ENCODE peak calls at places on chromosome 7, in six cellular contexts. P is CD4-positive, alpha-beta T cell; L is EL; T is activated T-helper 1 cell treated with anti-CD3 and anti-CD28 coated beads, Interleukin-2, amount 50 U/mL, for 16 hours; B is activated T-cell treated with anti-CD3 and anti-CD28 coated beads, Interleukin-2, amount 50 U/mL, for 72 hours; D is activated effector memory CD4-positive, alpha-beta T cell treated with anti-CD3 and anti-CD28 coated beads, Interleukin-2, amount 50 U/mL, for 16 hours. U is an unnamed sample.

GRCh38 chr7:132455306-132455705 is 121.0 kb downstream of the PLXNA4 start:
- DNase-seq in B (peak; percentile 49), P (no peak), D (no peak), L (no peak), T (no peak), U (no peak)

GRCh38 chr7:47310020-47310419 is 271.9 kb downstream of the TNS3 start:
- DNase-seq in P (no peak), D (no peak), L (no peak), B (no peak), T (no peak), U (no peak)

GRCh38 chr7:111587715-111588433 is 25.6 kb upstream of the IMMP2L start:
- DNase-seq in P (no peak), D (no peak), L (peak; percentile 30), T (no peak), B (no peak), U (no peak)

GRCh38 chr7:20798081-20798693 is 11.5 kb upstream of the SP8 start:
- DNase-seq in B (no peak), L (no peak), D (no peak), P (no peak), T (no peak), U (peak; percentile 66)

GRCh38 chr7:151666886-151667285 is 147.2 kb upstream of the RHEB start:
- DNase-seq in B (no peak), D (no peak), P (no peak), L (no peak), T (no peak), U (no peak)

GRCh38 chr7:123787227-123788007 is 38.6 kb upstream of the WASL start:
- DNase-seq in D (no peak), B (no peak), P (no peak), T (no peak), L (no peak), U (peak; percentile 72)

GRCh38 chr7:55983537-55983936 is 19.2 kb downstream of the NIPSNAP2 start:
- DNase-seq in L (no peak), T (no peak), D (no peak), B (no peak), P (no peak), U (no peak)

GRCh38 chr7:68888971-68889385 is 709.3 kb upstream of the AUTS2 start:
- DNase-seq in L (no peak), B (no peak), T (no peak), D (no peak), P (no peak), U (peak; percentile 40)

GRCh38 chr7:97003262-97004236 is 1.8 kb upstream of the DLX6 start:
- DNase-seq in P (no peak), T (no peak), D (no peak), L (no peak), B (no peak), U (peak; percentile 40)

GRCh38 chr7:91112902-91113321 is 151.3 kb upstream of the FZD1 start:
- DNase-seq in D (no peak), L (no peak), P (no peak), T (no peak), B (no peak), U (no peak)

GRCh38 chr7:42170724-42171123 is 66.3 kb downstream of the GLI3 start:
- DNase-seq in P (no peak), D (no peak), T (no peak), L (peak; percentile 76), B (no peak), U (no peak)

GRCh38 chr7:151007469-151007898 is 16.7 kb downstream of the NOS3 start:
- DNase-seq in D (peak; percentile 63), T (no peak), P (no peak), B (no peak), L (no peak), U (no peak)

U was measured in mesendoderm.